ENCODE peak calls at places on chromosome 19, in five cellular contexts. One of them, this sample, is unnamed.

GRCh38 chr19:31491246-31491645 is 142.0 kb upstream of the TSHZ3 start:
- DNase-seq in AG04449: no peak
- DNase-seq in RWPE1: no peak
- DNase-seq in Peyer's patch: no peak
- DNase-seq in pancreas: no peak
- DNase-seq in this sample: no peak

GRCh38 chr19:54473071-54473941 is at the start of gene CDC42EP5:
- DNase-seq in AG04449: peak
- DNase-seq in RWPE1: no peak
- DNase-seq in Peyer's patch: peak
- DNase-seq in pancreas: peak
- DNase-seq in this sample: no peak

GRCh38 chr19:40539070-40539469 is 37.6 kb upstream of the SHKBP1 start:
- DNase-seq in AG04449: no peak
- DNase-seq in RWPE1: no peak
- DNase-seq in Peyer's patch: no peak
- DNase-seq in pancreas: no peak
- DNase-seq in this sample: no peak

GRCh38 chr19:44282846-44283245 is 22.0 kb downstream of the ZNF235 start:
- DNase-seq in AG04449: no peak
- DNase-seq in RWPE1: peak
- DNase-seq in Peyer's patch: no peak
- DNase-seq in pancreas: no peak
- DNase-seq in this sample: no peak

GRCh38 chr19:17263712-17264640 is 569 bp downstream of the USHBP1 start:
- DNase-seq in AG04449: no peak
- DNase-seq in RWPE1: no peak
- DNase-seq in Peyer's patch: no peak
- DNase-seq in pancreas: no peak
- DNase-seq in this sample: no peak

GRCh38 chr19:56689198-56689597 is 17.6 kb upstream of the ZNF835 start:
- DNase-seq in AG04449: no peak
- DNase-seq in RWPE1: no peak
- DNase-seq in Peyer's patch: no peak
- DNase-seq in pancreas: no peak
- DNase-seq in this sample: no peak

GRCh38 chr19:41548954-41549688 is 26.8 kb upstream of the CEACAM21 start:
- DNase-seq in AG04449: no peak
- DNase-seq in RWPE1: no peak
- DNase-seq in Peyer's patch: peak
- DNase-seq in pancreas: no peak
- DNase-seq in this sample: no peak

GRCh38 chr19:51090471-51090870 is 7.8 kb upstream of the KLK14 start:
- DNase-seq in AG04449: no peak
- DNase-seq in RWPE1: no peak
- DNase-seq in Peyer's patch: no peak
- DNase-seq in pancreas: no peak
- DNase-seq in this sample: no peak

GRCh38 chr19:17104679-17105078 is 29.1 kb downstream of the MYO9B start:
- DNase-seq in AG04449: no peak
- DNase-seq in RWPE1: no peak
- DNase-seq in Peyer's patch: no peak
- DNase-seq in pancreas: no peak
- DNase-seq in this sample: no peak

GRCh38 chr19:49338023-49338677 is 2.9 kb downstream of the CD37 start:
- DNase-seq in AG04449: no peak
- DNase-seq in RWPE1: no peak
- DNase-seq in Peyer's patch: peak
- DNase-seq in pancreas: peak
- DNase-seq in this sample: peak

GRCh38 chr19:7383284-7383683 is 34.5 kb downstream of the ARHGEF18 start:
- DNase-seq in AG04449: no peak
- DNase-seq in RWPE1: no peak
- DNase-seq in Peyer's patch: no peak
- DNase-seq in pancreas: no peak
- DNase-seq in this sample: no peak

GRCh38 chr19:7382694-7383093 is 34.0 kb downstream of the ARHGEF18 start:
- DNase-seq in AG04449: no peak
- DNase-seq in RWPE1: no peak
- DNase-seq in Peyer's patch: no peak
- DNase-seq in pancreas: no peak
- DNase-seq in this sample: no peak

GRCh38 chr19:7386769-7387168 is 38.0 kb downstream of the ARHGEF18 start:
- DNase-seq in AG04449: no peak
- DNase-seq in RWPE1: no peak
- DNase-seq in Peyer's patch: no peak
- DNase-seq in pancreas: no peak
- DNase-seq in this sample: no peak

GRCh38 chr19:7385062-7385461 is 36.3 kb downstream of the ARHGEF18 start:
- DNase-seq in AG04449: no peak
- DNase-seq in RWPE1: no peak
- DNase-seq in Peyer's patch: no peak
- DNase-seq in pancreas: no peak
- DNase-seq in this sample: no peak

GRCh38 chr19:7386308-7386707 is 37.6 kb downstream of the ARHGEF18 start:
- DNase-seq in AG04449: no peak
- DNase-seq in RWPE1: no peak
- DNase-seq in Peyer's patch: no peak
- DNase-seq in pancreas: no peak
- DNase-seq in this sample: no peak
- TF ChIP-seq CTCF in AG04449: no peak
- TF ChIP-seq CTCF in RWPE1: no peak
- TF ChIP-seq CTCF in Peyer's patch: no peak
- TF ChIP-seq CTCF in pancreas: no peak
- TF ChIP-seq CTCF in this sample: no peak

DNA sequence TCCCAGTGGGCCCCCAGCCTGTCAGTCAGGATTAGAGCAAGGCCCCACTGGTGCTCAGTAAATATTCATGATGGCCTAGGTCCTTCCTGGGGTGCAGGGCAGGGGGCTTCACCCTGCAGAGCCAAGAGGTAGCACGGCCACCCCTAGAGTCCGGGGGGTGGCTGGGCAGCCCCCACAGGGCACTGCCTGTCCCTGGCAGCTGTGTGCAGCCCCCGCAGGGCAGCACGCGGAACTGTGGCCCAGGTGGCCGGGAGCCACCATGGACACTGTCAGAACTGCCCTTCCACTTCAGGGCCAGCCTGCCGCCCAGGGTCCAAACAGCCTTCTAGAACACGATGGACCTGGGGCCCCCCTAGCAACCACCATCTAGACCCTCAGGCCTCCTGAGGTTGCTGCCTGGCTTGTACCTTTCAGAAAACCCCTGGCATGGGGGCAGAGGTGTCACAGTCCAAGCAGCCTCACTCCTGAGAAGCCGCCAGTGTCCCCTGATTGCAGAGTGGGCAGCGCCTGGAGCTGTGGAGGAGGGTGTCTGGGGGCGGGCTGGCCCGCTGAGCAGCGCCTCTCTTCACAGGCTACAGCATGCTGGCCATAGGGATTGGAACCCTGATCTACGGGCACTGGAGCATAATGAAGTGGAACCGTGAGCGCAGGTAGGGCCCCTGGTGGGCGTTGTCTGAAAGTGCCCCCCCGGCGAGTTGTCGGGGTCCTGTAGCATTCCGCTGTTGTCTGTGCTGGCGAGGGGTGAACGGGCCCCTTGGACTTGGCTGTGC is 2.9 kb upstream of the YJEFN3 start:
- DNase-seq in AG04449: no peak
- DNase-seq in RWPE1: no peak
- DNase-seq in Peyer's patch: no peak
- DNase-seq in pancreas: no peak
- DNase-seq in this sample: no peak
- TF ChIP-seq CTCF in AG04449: no peak
- TF ChIP-seq CTCF in RWPE1: no peak
- TF ChIP-seq CTCF in Peyer's patch: no peak
- TF ChIP-seq CTCF in pancreas: no peak
- TF ChIP-seq CTCF in this sample: no peak

DNA sequence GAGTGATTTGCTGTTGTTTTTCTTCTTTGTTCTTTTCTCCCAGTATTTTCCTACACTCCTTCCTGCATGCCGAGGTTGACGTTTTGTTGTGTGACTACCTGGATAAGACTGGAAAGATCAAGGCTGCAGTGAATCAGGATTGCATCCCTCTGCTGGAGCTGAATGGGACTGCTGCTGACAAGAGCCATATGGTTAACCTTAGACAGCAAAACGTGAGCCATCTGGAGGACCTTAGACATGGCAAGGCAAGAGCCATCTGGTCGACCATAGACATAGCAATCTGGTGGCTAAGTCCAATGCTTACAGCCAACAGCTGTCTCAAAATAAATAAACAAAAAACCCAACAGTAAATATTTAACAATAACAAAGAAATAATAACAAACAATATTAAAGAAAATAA is 42.6 kb upstream of the ZNF91 start:
- DNase-seq in AG04449: no peak
- DNase-seq in RWPE1: no peak
- DNase-seq in Peyer's patch: no peak
- DNase-seq in pancreas: no peak
- DNase-seq in this sample: no peak
- TF ChIP-seq CTCF in AG04449: no peak
- TF ChIP-seq CTCF in RWPE1: no peak
- TF ChIP-seq CTCF in Peyer's patch: no peak
- TF ChIP-seq CTCF in pancreas: no peak
- TF ChIP-seq CTCF in this sample: no peak

GRCh38 chr19:6556043-6556449 is 25.2 kb downstream of the TNFSF9 start:
- DNase-seq in AG04449: no peak
- DNase-seq in RWPE1: no peak
- DNase-seq in Peyer's patch: no peak
- DNase-seq in pancreas: no peak
- DNase-seq in this sample: no peak
- TF ChIP-seq CTCF in AG04449: no peak
- TF ChIP-seq CTCF in RWPE1: no peak
- TF ChIP-seq CTCF in Peyer's patch: no peak
- TF ChIP-seq CTCF in pancreas: no peak
- TF ChIP-seq CTCF in this sample: no peak

GRCh38 chr19:19154768-19155494 is 15.1 kb downstream of the MEF2B start:
- DNase-seq in AG04449: no peak
- DNase-seq in RWPE1: no peak
- DNase-seq in Peyer's patch: no peak
- DNase-seq in pancreas: no peak
- DNase-seq in this sample: no peak
- TF ChIP-seq CTCF in AG04449: no peak
- TF ChIP-seq CTCF in RWPE1: no peak
- TF ChIP-seq CTCF in Peyer's patch: no peak
- TF ChIP-seq CTCF in pancreas: no peak
- TF ChIP-seq CTCF in this sample: no peak

DNA sequence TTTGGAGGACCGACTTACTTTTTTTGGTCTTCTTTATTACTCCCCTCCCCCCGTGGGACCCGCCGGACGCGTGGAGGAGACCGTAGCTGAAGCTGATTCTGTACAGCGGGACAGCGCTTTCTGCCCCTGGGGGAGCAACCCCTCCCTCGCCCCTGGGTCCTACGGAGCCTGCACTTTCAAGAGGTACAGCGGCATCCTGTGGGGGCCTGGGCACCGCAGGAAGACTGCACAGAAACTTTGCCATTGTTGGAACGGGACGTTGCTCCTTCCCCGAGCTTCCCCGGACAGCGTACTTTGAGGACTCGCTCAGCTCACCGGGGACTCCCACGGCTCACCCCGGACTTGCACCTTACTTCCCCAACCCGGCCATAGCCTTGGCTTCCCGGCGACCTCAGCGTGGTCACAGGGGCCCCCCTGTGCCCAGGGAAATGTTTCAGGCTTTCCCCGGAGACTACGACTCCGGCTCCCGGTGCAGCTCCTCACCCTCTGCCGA is 409 bp downstream of the FOSB start:
- DNase-seq in AG04449: no peak
- DNase-seq in RWPE1: no peak
- DNase-seq in Peyer's patch: peak
- DNase-seq in pancreas: peak
- DNase-seq in this sample: peak
- TF ChIP-seq CTCF in AG04449: peak
- TF ChIP-seq CTCF in RWPE1: no peak
- TF ChIP-seq CTCF in Peyer's patch: no peak
- TF ChIP-seq CTCF in pancreas: no peak
- TF ChIP-seq CTCF in this sample: no peak

DNA sequence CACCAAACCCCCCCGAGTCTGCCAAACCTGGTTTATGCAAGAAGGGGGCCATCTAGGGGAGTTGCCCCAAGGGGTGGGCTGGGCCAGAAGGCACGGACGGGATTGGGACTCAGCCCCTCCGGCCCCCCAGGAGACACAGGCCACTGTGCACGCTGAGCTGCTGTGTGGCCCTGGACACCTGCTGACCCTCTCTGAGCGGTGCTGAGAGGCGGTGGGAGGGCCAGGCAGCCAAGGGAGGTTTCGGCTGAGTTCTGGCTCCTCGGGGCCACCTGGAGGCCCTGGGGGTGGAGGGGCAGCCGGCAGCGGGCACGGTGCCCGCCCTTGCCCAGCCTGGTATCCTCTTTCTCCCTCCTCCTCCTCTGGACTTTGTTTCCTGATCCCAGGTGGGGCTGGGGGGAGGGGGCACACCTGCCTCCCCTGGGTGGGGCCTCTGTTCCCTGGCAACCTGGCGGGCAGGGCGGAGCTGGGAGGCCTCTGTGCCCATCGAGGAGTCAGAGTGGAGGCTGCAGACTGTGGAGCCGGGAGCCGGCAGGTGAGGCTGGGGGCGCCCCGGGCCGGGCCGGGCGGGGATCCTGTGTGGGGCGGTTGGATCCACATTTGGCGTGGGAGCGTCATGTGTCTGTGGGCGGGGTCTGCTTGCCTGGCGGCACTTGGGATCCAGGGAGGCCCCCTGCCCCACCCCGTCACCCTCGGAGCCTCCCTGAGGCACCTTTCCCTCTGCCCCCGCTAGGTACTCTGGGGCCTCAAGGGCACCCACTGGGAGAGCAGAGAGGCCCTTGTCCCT is at the start of gene MISP:
- DNase-seq in AG04449: no peak
- DNase-seq in RWPE1: peak
- DNase-seq in Peyer's patch: peak
- DNase-seq in pancreas: peak
- DNase-seq in this sample: no peak
- TF ChIP-seq CTCF in AG04449: no peak
- TF ChIP-seq CTCF in RWPE1: no peak
- TF ChIP-seq CTCF in Peyer's patch: no peak
- TF ChIP-seq CTCF in pancreas: no peak
- TF ChIP-seq CTCF in this sample: no peak

DNA sequence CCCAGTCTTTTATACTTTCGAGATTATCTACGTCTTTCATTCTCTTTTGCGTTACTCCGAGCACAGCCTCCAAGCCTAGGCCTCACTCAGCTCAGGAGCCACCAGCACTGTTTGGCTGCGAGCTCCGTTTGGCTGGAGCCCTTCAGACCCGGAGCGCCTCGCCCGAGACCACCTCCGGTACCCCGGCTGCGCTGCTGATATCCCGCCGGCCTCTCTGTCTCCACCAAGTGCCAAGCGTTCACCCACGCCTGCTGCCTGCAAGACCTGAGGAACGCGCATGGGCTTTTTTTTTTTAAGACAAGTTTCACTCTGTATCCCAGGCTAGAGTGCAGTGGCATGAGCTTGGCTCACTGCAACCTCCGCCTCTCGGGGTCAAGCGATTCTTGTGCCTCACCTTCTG is 14.1 kb upstream of the ZNF177 start:
- DNase-seq in AG04449: no peak
- DNase-seq in RWPE1: no peak
- DNase-seq in Peyer's patch: no peak
- DNase-seq in pancreas: no peak
- DNase-seq in this sample: no peak
- TF ChIP-seq CTCF in AG04449: no peak
- TF ChIP-seq CTCF in RWPE1: no peak
- TF ChIP-seq CTCF in Peyer's patch: no peak
- TF ChIP-seq CTCF in pancreas: no peak
- TF ChIP-seq CTCF in this sample: no peak

This sample was measured in activated B cell treated with CpG ODN at 0.5 μM for 24 hours.